ENCODE peak calls at places on chromosome 11, in seven cellular contexts. One of them, this sample, is unnamed. For H3K4me1, the result is how much of the 10 kb centered on the place peaks cover.

GRCh38 chr11:76978818-76979217 is 55.4 kb upstream of the B3GNT6 start:
- DNase-seq in uterus: no peak
- DNase-seq in CD4-positive, alpha-beta memory T cell: no peak
- DNase-seq in suprapubic skin: no peak
- DNase-seq in gastrocnemius medialis: no peak
- DNase-seq in Peyer's patch: no peak
- DNase-seq in aorta: no peak
- DNase-seq in this sample: no peak

GRCh38 chr11:108592591-108593213 is 866 bp downstream of the EXPH5 start:
- DNase-seq in Peyer's patch: peak
- DNase-seq in aorta: peak
- DNase-seq in uterus: peak
- DNase-seq in suprapubic skin: no peak
- DNase-seq in gastrocnemius medialis: no peak
- DNase-seq in CD4-positive, alpha-beta memory T cell: peak
- DNase-seq in this sample: peak

GRCh38 chr11:30128269-30128932 is 102.4 kb upstream of the FSHB start:
- DNase-seq in CD4-positive, alpha-beta memory T cell: no peak
- DNase-seq in uterus: no peak
- DNase-seq in suprapubic skin: no peak
- DNase-seq in aorta: no peak
- DNase-seq in Peyer's patch: no peak
- DNase-seq in gastrocnemius medialis: no peak
- DNase-seq in this sample: no peak

GRCh38 chr11:61996933-61997332 is 29.5 kb upstream of the FTH1 start:
- DNase-seq in aorta: peak
- DNase-seq in CD4-positive, alpha-beta memory T cell: no peak
- DNase-seq in gastrocnemius medialis: no peak
- DNase-seq in suprapubic skin: no peak
- DNase-seq in uterus: no peak
- DNase-seq in Peyer's patch: no peak
- DNase-seq in this sample: no peak

GRCh38 chr11:103061656-103062055 is 30.3 kb downstream of the DCUN1D5 start:
- DNase-seq in suprapubic skin: no peak
- DNase-seq in Peyer's patch: no peak
- DNase-seq in CD4-positive, alpha-beta memory T cell: no peak
- DNase-seq in aorta: no peak
- DNase-seq in gastrocnemius medialis: no peak
- DNase-seq in uterus: no peak
- DNase-seq in this sample: no peak

GRCh38 chr11:16891170-16891569 is 123.0 kb downstream of the PLEKHA7 start:
- DNase-seq in Peyer's patch: no peak
- DNase-seq in uterus: no peak
- DNase-seq in suprapubic skin: no peak
- DNase-seq in CD4-positive, alpha-beta memory T cell: no peak
- DNase-seq in gastrocnemius medialis: no peak
- DNase-seq in aorta: no peak
- DNase-seq in this sample: no peak

GRCh38 chr11:64304316-64305072 is 830 bp upstream of the ESRRA start:
- DNase-seq in CD4-positive, alpha-beta memory T cell: peak
- DNase-seq in aorta: peak
- DNase-seq in gastrocnemius medialis: peak
- DNase-seq in Peyer's patch: peak
- DNase-seq in uterus: peak
- DNase-seq in suprapubic skin: peak
- DNase-seq in this sample: peak

GRCh38 chr11:61777234-61778090 is 14.9 kb downstream of the TMEM258 start:
- DNase-seq in CD4-positive, alpha-beta memory T cell: peak
- DNase-seq in aorta: peak
- DNase-seq in gastrocnemius medialis: no peak
- DNase-seq in uterus: peak
- DNase-seq in suprapubic skin: no peak
- DNase-seq in Peyer's patch: peak
- DNase-seq in this sample: peak

GRCh38 chr11:69249641-69250502 is 44.1 kb upstream of the MYEOV start:
- DNase-seq in uterus: no peak
- DNase-seq in suprapubic skin: peak
- DNase-seq in CD4-positive, alpha-beta memory T cell: no peak
- DNase-seq in aorta: peak
- DNase-seq in Peyer's patch: no peak
- DNase-seq in gastrocnemius medialis: no peak
- DNase-seq in this sample: no peak

GRCh38 chr11:2156416-2157182 is 4.4 kb downstream of the INS start:
- DNase-seq in suprapubic skin: no peak
- DNase-seq in uterus: peak
- DNase-seq in CD4-positive, alpha-beta memory T cell: peak
- DNase-seq in gastrocnemius medialis: peak
- DNase-seq in aorta: peak
- DNase-seq in Peyer's patch: peak
- DNase-seq in this sample: peak

DNA sequence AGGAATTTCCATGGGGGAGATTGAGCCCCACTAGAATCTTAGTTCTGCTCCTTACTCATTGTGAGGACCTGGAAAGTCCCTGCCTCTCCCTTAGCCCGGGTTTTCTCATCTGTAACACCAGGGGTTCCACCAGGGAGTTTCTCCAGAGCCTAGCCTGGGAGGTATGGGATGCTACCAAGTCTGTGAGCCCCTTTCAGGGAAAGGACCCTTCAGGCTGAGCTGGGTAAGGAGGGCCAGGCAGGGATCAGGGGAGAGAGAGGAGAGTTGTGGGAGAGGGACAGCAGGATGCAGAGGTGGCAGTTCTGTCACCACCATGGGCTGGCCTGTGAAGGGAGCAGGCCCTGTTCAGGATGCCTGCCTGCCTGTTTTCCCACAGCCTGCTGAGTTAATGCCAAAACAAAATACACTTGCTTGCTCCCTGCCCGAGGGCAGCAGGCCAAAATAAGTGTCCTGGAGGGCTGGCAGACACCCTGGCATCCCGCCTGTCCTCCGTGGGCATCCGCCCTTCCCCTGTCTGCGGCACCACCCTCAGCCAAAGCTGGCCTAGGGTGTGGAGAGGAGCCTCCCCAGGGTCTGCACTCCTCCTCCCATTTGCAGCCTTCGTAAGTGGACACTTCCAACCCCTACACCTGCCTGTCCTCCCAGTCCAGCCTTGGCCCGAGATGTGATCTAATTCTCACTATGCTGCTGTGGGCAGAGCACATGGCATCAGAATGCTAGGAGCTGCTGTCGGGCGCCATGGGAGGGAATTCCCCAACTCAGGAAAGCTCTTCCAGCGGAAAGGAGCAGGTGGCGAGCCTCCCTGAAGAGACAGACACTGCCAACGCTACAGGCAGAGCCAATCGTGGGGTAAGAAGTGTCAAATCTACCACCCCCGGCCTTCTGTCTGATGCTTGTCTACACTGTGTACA is 5.9 kb upstream of the FCHSD2 start:
- DNase-seq in suprapubic skin: no peak
- DNase-seq in CD4-positive, alpha-beta memory T cell: no peak
- DNase-seq in uterus: no peak
- DNase-seq in gastrocnemius medialis: peak
- DNase-seq in Peyer's patch: no peak
- DNase-seq in aorta: no peak
- DNase-seq in this sample: peak
- H3K4me1 ChIP-seq in suprapubic skin: under half
- H3K4me1 ChIP-seq in CD4-positive, alpha-beta memory T cell: under half
- H3K4me1 ChIP-seq in uterus: under half
- H3K4me1 ChIP-seq in gastrocnemius medialis: under half
- H3K4me1 ChIP-seq in Peyer's patch: under half
- H3K4me1 ChIP-seq in aorta: under half
- H3K4me1 ChIP-seq in this sample: under half

DNA sequence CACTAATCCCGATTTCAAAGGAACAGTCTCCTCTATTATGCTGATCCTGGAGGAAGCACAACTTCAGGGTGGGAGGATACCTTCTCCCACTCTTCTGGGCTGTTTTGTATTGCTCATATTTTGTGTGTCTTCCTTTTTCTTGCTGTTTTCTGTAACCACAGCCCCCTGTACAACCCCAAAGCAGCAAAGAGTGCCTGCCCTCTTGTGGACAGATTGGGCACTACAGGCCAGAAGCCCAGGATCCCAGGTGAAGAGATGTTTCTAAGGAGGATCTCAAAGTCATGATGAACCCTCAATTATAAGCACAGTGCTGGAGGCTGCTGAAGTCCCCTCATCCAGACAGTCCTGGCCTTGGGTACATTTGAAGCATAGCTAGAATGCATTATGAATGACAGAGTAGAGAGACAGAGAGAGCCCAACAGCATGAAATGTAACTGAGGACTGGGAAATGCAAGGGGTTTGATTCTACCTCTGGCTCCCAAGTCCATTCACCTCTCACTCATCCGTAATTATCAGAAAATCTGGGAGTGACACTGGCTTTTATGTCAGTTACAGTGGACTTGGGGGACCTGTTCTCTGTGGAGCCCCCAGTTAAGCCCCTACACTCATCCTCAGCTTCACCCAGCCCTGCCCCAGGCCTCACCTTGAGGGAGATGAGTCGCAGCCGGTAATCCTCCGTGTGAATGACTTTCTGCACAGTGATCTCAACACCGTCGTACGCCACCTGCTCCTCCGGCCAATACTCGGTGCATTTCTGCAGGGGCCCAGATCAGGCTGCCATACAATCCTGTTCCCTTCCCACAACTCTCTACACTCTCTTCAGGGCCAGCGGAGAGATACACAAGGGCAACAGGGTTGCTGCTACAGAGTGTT is 6.2 kb upstream of the IGSF22 start:
- DNase-seq in Peyer's patch: peak
- DNase-seq in gastrocnemius medialis: no peak
- DNase-seq in suprapubic skin: no peak
- DNase-seq in aorta: peak
- DNase-seq in CD4-positive, alpha-beta memory T cell: peak
- DNase-seq in uterus: peak
- DNase-seq in this sample: peak
- H3K27ac ChIP-seq in Peyer's patch: no peak
- H3K27ac ChIP-seq in gastrocnemius medialis: no peak
- H3K27ac ChIP-seq in suprapubic skin: no peak
- H3K27ac ChIP-seq in aorta: no peak
- H3K27ac ChIP-seq in CD4-positive, alpha-beta memory T cell: no peak
- H3K27ac ChIP-seq in uterus: no peak
- H3K27ac ChIP-seq in this sample: no peak

GRCh38 chr11:34643846-34644245 is 23.0 kb downstream of the EHF start:
- DNase-seq in CD4-positive, alpha-beta memory T cell: no peak
- DNase-seq in Peyer's patch: no peak
- DNase-seq in uterus: no peak
- DNase-seq in suprapubic skin: no peak
- DNase-seq in aorta: no peak
- DNase-seq in gastrocnemius medialis: no peak
- DNase-seq in this sample: no peak
- H3K4me1 ChIP-seq in CD4-positive, alpha-beta memory T cell: under half
- H3K4me1 ChIP-seq in Peyer's patch: under half
- H3K4me1 ChIP-seq in uterus: under half
- H3K4me1 ChIP-seq in suprapubic skin: half or more
- H3K4me1 ChIP-seq in aorta: under half
- H3K4me1 ChIP-seq in gastrocnemius medialis: under half
- H3K4me1 ChIP-seq in this sample: under half

GRCh38 chr11:26904801-26905200 is 89.1 kb upstream of the FIBIN start:
- DNase-seq in Peyer's patch: no peak
- DNase-seq in suprapubic skin: no peak
- DNase-seq in gastrocnemius medialis: no peak
- DNase-seq in CD4-positive, alpha-beta memory T cell: no peak
- DNase-seq in uterus: no peak
- DNase-seq in aorta: no peak
- DNase-seq in this sample: no peak

GRCh38 chr11:26904114-26904513 is 89.8 kb upstream of the FIBIN start:
- DNase-seq in CD4-positive, alpha-beta memory T cell: no peak
- DNase-seq in uterus: no peak
- DNase-seq in gastrocnemius medialis: no peak
- DNase-seq in aorta: no peak
- DNase-seq in suprapubic skin: no peak
- DNase-seq in Peyer's patch: no peak
- DNase-seq in this sample: no peak

GRCh38 chr11:26901162-26901561 is 92.8 kb upstream of the FIBIN start:
- DNase-seq in Peyer's patch: no peak
- DNase-seq in suprapubic skin: no peak
- DNase-seq in CD4-positive, alpha-beta memory T cell: no peak
- DNase-seq in aorta: no peak
- DNase-seq in uterus: peak
- DNase-seq in gastrocnemius medialis: no peak
- DNase-seq in this sample: no peak

GRCh38 chr11:26909429-26910009 is 84.4 kb upstream of the FIBIN start:
- DNase-seq in gastrocnemius medialis: no peak
- DNase-seq in aorta: no peak
- DNase-seq in suprapubic skin: no peak
- DNase-seq in uterus: no peak
- DNase-seq in CD4-positive, alpha-beta memory T cell: no peak
- DNase-seq in Peyer's patch: no peak
- DNase-seq in this sample: no peak

GRCh38 chr11:26905368-26905767 is 88.5 kb upstream of the FIBIN start:
- DNase-seq in aorta: no peak
- DNase-seq in uterus: no peak
- DNase-seq in Peyer's patch: no peak
- DNase-seq in suprapubic skin: no peak
- DNase-seq in gastrocnemius medialis: no peak
- DNase-seq in CD4-positive, alpha-beta memory T cell: no peak
- DNase-seq in this sample: no peak
- H3K27ac ChIP-seq in aorta: no peak
- H3K27ac ChIP-seq in uterus: no peak
- H3K27ac ChIP-seq in Peyer's patch: no peak
- H3K27ac ChIP-seq in suprapubic skin: no peak
- H3K27ac ChIP-seq in gastrocnemius medialis: no peak
- H3K27ac ChIP-seq in CD4-positive, alpha-beta memory T cell: no peak
- H3K27ac ChIP-seq in this sample: no peak

DNA sequence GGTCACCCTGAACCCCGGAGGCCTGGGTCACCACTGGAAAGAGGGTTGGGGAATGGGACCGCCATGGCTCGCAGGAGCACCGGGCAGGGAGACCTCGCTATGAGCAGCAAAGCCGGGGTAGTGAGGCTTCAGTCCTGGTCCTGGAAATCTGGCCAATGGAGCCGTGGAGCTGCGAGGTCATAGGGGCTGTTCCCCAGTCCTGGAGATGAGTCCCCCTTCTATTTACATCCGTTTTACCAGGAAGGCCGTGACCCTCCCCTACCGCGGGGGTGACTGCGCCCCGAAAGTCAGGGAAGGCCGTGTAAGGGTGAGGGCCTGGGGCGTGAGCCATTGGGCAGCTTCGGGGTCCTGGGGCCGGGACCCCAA is 449 bp downstream of the PIDD1 start:
- DNase-seq in aorta: no peak
- DNase-seq in suprapubic skin: no peak
- DNase-seq in gastrocnemius medialis: no peak
- DNase-seq in uterus: no peak
- DNase-seq in CD4-positive, alpha-beta memory T cell: no peak
- DNase-seq in Peyer's patch: no peak
- DNase-seq in this sample: no peak
- H3K4me1 ChIP-seq in aorta: under half
- H3K4me1 ChIP-seq in suprapubic skin: under half
- H3K4me1 ChIP-seq in gastrocnemius medialis: under half
- H3K4me1 ChIP-seq in uterus: under half
- H3K4me1 ChIP-seq in CD4-positive, alpha-beta memory T cell: under half
- H3K4me1 ChIP-seq in Peyer's patch: under half
- H3K4me1 ChIP-seq in this sample: under half

GRCh38 chr11:83924987-83925542 is 638.9 kb upstream of the CCDC90B start:
- DNase-seq in gastrocnemius medialis: no peak
- DNase-seq in uterus: no peak
- DNase-seq in aorta: no peak
- DNase-seq in Peyer's patch: no peak
- DNase-seq in suprapubic skin: no peak
- DNase-seq in CD4-positive, alpha-beta memory T cell: no peak
- DNase-seq in this sample: no peak
- H3K27ac ChIP-seq in gastrocnemius medialis: no peak
- H3K27ac ChIP-seq in uterus: no peak
- H3K27ac ChIP-seq in aorta: no peak
- H3K27ac ChIP-seq in Peyer's patch: no peak
- H3K27ac ChIP-seq in suprapubic skin: no peak
- H3K27ac ChIP-seq in CD4-positive, alpha-beta memory T cell: no peak
- H3K27ac ChIP-seq in this sample: no peak

GRCh38 chr11:12691473-12691872 is 17.3 kb downstream of the TEAD1 start:
- DNase-seq in Peyer's patch: no peak
- DNase-seq in gastrocnemius medialis: no peak
- DNase-seq in suprapubic skin: no peak
- DNase-seq in CD4-positive, alpha-beta memory T cell: no peak
- DNase-seq in uterus: no peak
- DNase-seq in aorta: no peak
- DNase-seq in this sample: no peak
- H3K4me1 ChIP-seq in Peyer's patch: under half
- H3K4me1 ChIP-seq in gastrocnemius medialis: half or more
- H3K4me1 ChIP-seq in suprapubic skin: half or more
- H3K4me1 ChIP-seq in CD4-positive, alpha-beta memory T cell: under half
- H3K4me1 ChIP-seq in uterus: under half
- H3K4me1 ChIP-seq in aorta: under half
- H3K4me1 ChIP-seq in this sample: under half